ENCODE peak calls at places on chromosomes 6 and 20, in five cellular contexts. One of them, this sample, is unnamed.

GRCh38 chr20:51108638-51109363 is 85.9 kb upstream of the KCNG1 start:
- DNase-seq in neural crest cell: no peak
- DNase-seq in NCI-H510A: no peak
- DNase-seq in HTR-8/SVneo: no peak
- DNase-seq in amygdala: no peak
- DNase-seq in this sample: no peak

GRCh38 chr6:74073429-74073828 is 377.4 kb downstream of the CD109 start:
- DNase-seq in neural crest cell: no peak
- DNase-seq in NCI-H510A: no peak
- DNase-seq in HTR-8/SVneo: peak; percentile 22
- DNase-seq in amygdala: no peak
- DNase-seq in this sample: no peak

GRCh38 chr6:157019115-157019628 is 242.0 kb downstream of the ARID1B start:
- DNase-seq in neural crest cell: no peak
- DNase-seq in NCI-H510A: no peak
- DNase-seq in HTR-8/SVneo: no peak
- DNase-seq in amygdala: no peak
- DNase-seq in this sample: no peak

GRCh38 chr6:3011158-3011557 is 11.5 kb downstream of the NQO2 start:
- DNase-seq in neural crest cell: no peak
- DNase-seq in NCI-H510A: no peak
- DNase-seq in HTR-8/SVneo: no peak
- DNase-seq in amygdala: no peak
- DNase-seq in this sample: no peak

GRCh38 chr6:138372711-138373463 is 4.8 kb upstream of the SMIM28 start:
- DNase-seq in neural crest cell: no peak
- DNase-seq in NCI-H510A: no peak
- DNase-seq in HTR-8/SVneo: peak; percentile 8
- DNase-seq in amygdala: no peak
- DNase-seq in this sample: no peak

GRCh38 chr20:58927490-58928061 is 53.5 kb upstream of the NELFCD start:
- DNase-seq in neural crest cell: no peak
- DNase-seq in NCI-H510A: no peak
- DNase-seq in HTR-8/SVneo: no peak
- DNase-seq in amygdala: no peak
- DNase-seq in this sample: no peak

GRCh38 chr20:419556-420168 is 11.6 kb downstream of the RBCK1 start:
- DNase-seq in neural crest cell: no peak
- DNase-seq in NCI-H510A: peak; percentile 98
- DNase-seq in HTR-8/SVneo: no peak
- DNase-seq in amygdala: no peak
- DNase-seq in this sample: peak; percentile 96

GRCh38 chr6:1208876-1209275 is 103.0 kb upstream of the FOXQ1 start:
- DNase-seq in neural crest cell: no peak
- DNase-seq in NCI-H510A: no peak
- DNase-seq in HTR-8/SVneo: no peak
- DNase-seq in amygdala: no peak
- DNase-seq in this sample: no peak

GRCh38 chr6:134238960-134239795 is 78.7 kb downstream of the SGK1 start:
- DNase-seq in neural crest cell: no peak
- DNase-seq in NCI-H510A: no peak
- DNase-seq in HTR-8/SVneo: no peak
- DNase-seq in amygdala: no peak
- DNase-seq in this sample: no peak

GRCh38 chr6:2810092-2810671 is 31.5 kb downstream of the SERPINB1 start:
- DNase-seq in neural crest cell: no peak
- DNase-seq in NCI-H510A: no peak
- DNase-seq in HTR-8/SVneo: no peak
- DNase-seq in amygdala: no peak
- DNase-seq in this sample: no peak

GRCh38 chr20:3902041-3902440 is 12.9 kb downstream of the PANK2 start:
- DNase-seq in neural crest cell: no peak
- DNase-seq in NCI-H510A: no peak
- DNase-seq in HTR-8/SVneo: no peak
- DNase-seq in amygdala: no peak
- DNase-seq in this sample: no peak

GRCh38 chr6:113644861-113645575 is 212.1 kb upstream of the MARCKS start:
- DNase-seq in neural crest cell: no peak
- DNase-seq in NCI-H510A: no peak
- DNase-seq in HTR-8/SVneo: peak; percentile 48
- DNase-seq in amygdala: no peak
- DNase-seq in this sample: no peak

GRCh38 chr20:38298768-38299288 is 5.1 kb upstream of the BPI start:
- DNase-seq in neural crest cell: no peak
- DNase-seq in NCI-H510A: no peak
- DNase-seq in HTR-8/SVneo: no peak
- DNase-seq in amygdala: peak; percentile 58
- DNase-seq in this sample: no peak

GRCh38 chr20:15913661-15914060 is 659.6 kb downstream of the KIF16B start:
- DNase-seq in neural crest cell: no peak
- DNase-seq in NCI-H510A: no peak
- DNase-seq in HTR-8/SVneo: no peak
- DNase-seq in amygdala: no peak
- DNase-seq in this sample: no peak

GRCh38 chr6:4370066-4370465 is 234.7 kb upstream of the ECI2 start:
- DNase-seq in neural crest cell: no peak
- DNase-seq in NCI-H510A: no peak
- DNase-seq in HTR-8/SVneo: peak; percentile 80
- DNase-seq in amygdala: no peak
- DNase-seq in this sample: no peak

GRCh38 chr6:99810295-99810694 is 183.7 kb downstream of the MCHR2 start:
- DNase-seq in neural crest cell: no peak
- DNase-seq in NCI-H510A: no peak
- DNase-seq in HTR-8/SVneo: no peak
- DNase-seq in amygdala: no peak
- DNase-seq in this sample: no peak

GRCh38 chr20:57474191-57474590 is 50.7 kb downstream of the CTCFL start:
- DNase-seq in neural crest cell: no peak
- DNase-seq in NCI-H510A: no peak
- DNase-seq in HTR-8/SVneo: no peak
- DNase-seq in amygdala: no peak
- DNase-seq in this sample: no peak

GRCh38 chr6:42417641-42418112 is 34.0 kb downstream of the TRERF1 start:
- DNase-seq in neural crest cell: no peak
- DNase-seq in NCI-H510A: no peak
- DNase-seq in HTR-8/SVneo: no peak
- DNase-seq in amygdala: no peak
- DNase-seq in this sample: no peak

GRCh38 chr6:145036848-145037567 is 698.3 kb downstream of the EPM2A start:
- DNase-seq in neural crest cell: no peak
- DNase-seq in NCI-H510A: no peak
- DNase-seq in HTR-8/SVneo: no peak
- DNase-seq in amygdala: no peak
- DNase-seq in this sample: no peak

GRCh38 chr6:2581611-2582010 is 169.1 kb downstream of the MYLK4 start:
- DNase-seq in neural crest cell: no peak
- DNase-seq in NCI-H510A: no peak
- DNase-seq in HTR-8/SVneo: no peak
- DNase-seq in amygdala: no peak
- DNase-seq in this sample: no peak

GRCh38 chr20:15475483-15475882 is 1097.8 kb downstream of the KIF16B start:
- DNase-seq in neural crest cell: no peak
- DNase-seq in NCI-H510A: peak; percentile 61
- DNase-seq in HTR-8/SVneo: no peak
- DNase-seq in amygdala: no peak
- DNase-seq in this sample: no peak

GRCh38 chr6:158769696-158770446 is 49.3 kb downstream of the EZR start:
- DNase-seq in neural crest cell: no peak
- DNase-seq in NCI-H510A: no peak
- DNase-seq in HTR-8/SVneo: no peak
- DNase-seq in amygdala: peak; percentile 42
- DNase-seq in this sample: peak; percentile 30

GRCh38 chr6:137829641-137830083 is 37.4 kb upstream of the TNFAIP3 start:
- DNase-seq in neural crest cell: no peak
- DNase-seq in NCI-H510A: no peak
- DNase-seq in HTR-8/SVneo: no peak
- DNase-seq in amygdala: no peak
- DNase-seq in this sample: no peak

GRCh38 chr6:37648465-37649330 is 49.0 kb downstream of the MDGA1 start:
- DNase-seq in neural crest cell: no peak
- DNase-seq in NCI-H510A: no peak
- DNase-seq in HTR-8/SVneo: no peak
- DNase-seq in amygdala: no peak
- DNase-seq in this sample: no peak

GRCh38 chr6:70282906-70283461 is 19.9 kb downstream of the COL9A1 start:
- DNase-seq in neural crest cell: peak; percentile 61
- DNase-seq in NCI-H510A: no peak
- DNase-seq in HTR-8/SVneo: no peak
- DNase-seq in amygdala: no peak
- DNase-seq in this sample: no peak

GRCh38 chr6:35717449-35718353 is 19.1 kb upstream of the ARMC12 start:
- DNase-seq in neural crest cell: no peak
- DNase-seq in NCI-H510A: no peak
- DNase-seq in HTR-8/SVneo: no peak
- DNase-seq in amygdala: no peak
- DNase-seq in this sample: no peak

GRCh38 chr6:27668442-27669275 is 195.8 kb upstream of the ZNF184 start:
- DNase-seq in neural crest cell: peak; percentile 54
- DNase-seq in NCI-H510A: no peak
- DNase-seq in HTR-8/SVneo: no peak
- DNase-seq in amygdala: peak; percentile 13
- DNase-seq in this sample: no peak

GRCh38 chr20:10578607-10579006 is 95.2 kb downstream of the JAG1 start:
- DNase-seq in neural crest cell: no peak
- DNase-seq in NCI-H510A: no peak
- DNase-seq in HTR-8/SVneo: peak; percentile 23
- DNase-seq in amygdala: no peak
- DNase-seq in this sample: no peak

GRCh38 chr6:7914991-7915789 is 4.6 kb upstream of the TXNDC5 start:
- DNase-seq in neural crest cell: no peak
- DNase-seq in NCI-H510A: no peak
- DNase-seq in HTR-8/SVneo: no peak
- DNase-seq in amygdala: no peak
- DNase-seq in this sample: no peak

GRCh38 chr6:45608252-45608911 is 230.6 kb upstream of the SUPT3H start:
- DNase-seq in neural crest cell: no peak
- DNase-seq in NCI-H510A: no peak
- DNase-seq in HTR-8/SVneo: peak; percentile 54
- DNase-seq in amygdala: no peak
- DNase-seq in this sample: no peak

This sample was measured in NCI-H187 treated with DMSO at 0.1 percent for 48 hours.